ENCODE peak calls at places on chromosomes 13 and 19, in six cellular contexts. K is lung, V is head of caudate nucleus, M is kidney epithelial cell, E is fibroblast of the conjunctiva, I is transverse colon. P is an unnamed sample.

GRCh38 chr19:48290341-48290922 is 20.6 kb downstream of the ZNF114 start:
- DNase-seq in V (no peak), M (no peak), K (no peak), E (no peak), I (no peak), P (peak; percentile 51)

GRCh38 chr19:50739841-50740426 is 16.8 kb downstream of the CLEC11A start:
- DNase-seq in V (no peak), M (no peak), K (no peak), I (no peak), E (no peak), P (no peak)

GRCh38 chr19:53037101-53038097 is 7.1 kb upstream of the ERVV-2 start:
- DNase-seq in E (peak; percentile 6), V (peak; percentile 42), I (no peak), M (no peak), K (no peak), P (no peak)

GRCh38 chr13:23868521-23868920 is 20.7 kb downstream of the MIPEP start:
- DNase-seq in I (no peak), E (no peak), V (no peak), M (no peak), K (no peak), P (no peak)

GRCh38 chr13:29504691-29505090 is 90.8 kb downstream of the SLC7A1 start:
- DNase-seq in K (no peak), M (no peak), I (no peak), E (no peak), V (no peak), P (no peak)

GRCh38 chr13:106349080-106349841 is 186.2 kb downstream of the EFNB2 start:
- DNase-seq in E (no peak), I (peak; percentile 69), K (peak; percentile 46), V (peak; percentile 28), M (peak; percentile 81), P (peak; percentile 38)

GRCh38 chr13:27172495-27172842 is 858 bp upstream of the USP12 start:
- DNase-seq in M (no peak), E (no peak), V (no peak), K (no peak), I (no peak), P (no peak)

GRCh38 chr19:32691291-32691951 is at the start of gene NUDT19:
- DNase-seq in E (peak; percentile 37), M (no peak), K (peak; percentile 92), I (peak; percentile 90), V (peak; percentile 83), P (peak; percentile 36)

GRCh38 chr19:34678421-34678820 is 943 bp downstream of the ZNF302 start:
- DNase-seq in M (no peak), V (no peak), I (no peak), E (no peak), K (no peak), P (no peak)

GRCh38 chr13:111339366-111340143 is 19.1 kb downstream of the TEX29 start:
- DNase-seq in V (no peak), E (no peak), M (no peak), I (no peak), K (peak; percentile 21), P (no peak)

GRCh38 chr13:100458673-100459072 is 129.9 kb downstream of the GGACT start:
- DNase-seq in K (no peak), V (no peak), E (no peak), M (no peak), I (peak; percentile 21), P (no peak)

GRCh38 chr13:61913183-61913582 is 497.5 kb upstream of the PCDH20 start:
- DNase-seq in I (no peak), E (no peak), V (no peak), K (no peak), M (no peak), P (no peak)

GRCh38 chr13:64471916-64472315 is 2758.2 kb downstream of the PCDH9 start:
- DNase-seq in I (no peak), V (no peak), K (no peak), M (no peak), E (peak; percentile 61), P (no peak)

GRCh38 chr13:112891477-112892401 is 77.3 kb upstream of the MCF2L start:
- DNase-seq in V (no peak), E (no peak), M (no peak), I (no peak), K (no peak), P (peak; percentile 76)

GRCh38 chr19:7326105-7326877 is 22.4 kb upstream of the ARHGEF18 start:
- DNase-seq in M (no peak), I (peak; percentile 74), E (no peak), V (no peak), K (no peak), P (no peak)

GRCh38 chr19:30286378-30286777 is 85.8 kb upstream of the ZNF536 start:
- DNase-seq in I (no peak), E (no peak), K (no peak), M (no peak), V (no peak), P (no peak)

GRCh38 chr19:42628411-42629135 is 33.8 kb upstream of the CEACAM8 start:
- DNase-seq in E (no peak), I (no peak), V (no peak), M (no peak), K (no peak), P (no peak)

GRCh38 chr13:50757021-50757420 is 86.5 kb downstream of the DLEU7 start:
- DNase-seq in V (no peak), E (no peak), K (no peak), M (no peak), I (no peak), P (no peak)

GRCh38 chr19:7662657-7663056 is 6.2 kb upstream of the RETN start:
- DNase-seq in E (no peak), M (no peak), I (no peak), V (no peak), K (no peak), P (no peak)

GRCh38 chr13:26587251-26587650 is 29.8 kb downstream of the WASF3 start:
- DNase-seq in E (no peak), K (no peak), I (no peak), V (no peak), M (no peak), P (no peak)

P was measured in neuronal stem cell.